ENCODE peak calls at places on chromosomes 7 and 10, in four cellular contexts. I is AG04450, D is hippocampal formation, W is ovary. J is an unnamed sample.

GRCh38 chr10:131653140-131653539 is 247.7 kb upstream of the PPP2R2D start:
- DNase-seq in I (no peak), W (no peak), D (no peak), J (no peak)

GRCh38 chr10:49397036-49397999 is 1.4 kb upstream of the DRGX start:
- DNase-seq in D (no peak), I (no peak), W (no peak), J (no peak)

GRCh38 chr10:88803641-88804040 is 1.1 kb downstream of the LIPM start:
- DNase-seq in I (no peak), W (no peak), D (no peak), J (no peak)

GRCh38 chr10:80273523-80274170 is 15.8 kb downstream of the MAT1A start:
- DNase-seq in D (no peak), W (no peak), I (no peak), J (no peak)

GRCh38 chr7:120064565-120064964 is 208.4 kb upstream of the KCND2 start:
- DNase-seq in D (peak), W (no peak), I (peak), J (no peak)

GRCh38 chr7:149097088-149097487 is 6.6 kb upstream of the ZNF786 start:
- DNase-seq in W (no peak), I (no peak), D (no peak), J (no peak)

GRCh38 chr7:155729847-155730246 is 82.4 kb downstream of the SHH start:
- DNase-seq in I (no peak), D (no peak), W (no peak), J (no peak)

GRCh38 chr10:79178614-79179403 is 110.0 kb downstream of the ZMIZ1 start:
- DNase-seq in W (peak), I (peak), D (no peak), J (peak)

GRCh38 chr7:1914321-1914720 is 244.2 kb downstream of the ELFN1 start:
- DNase-seq in I (no peak), W (peak), D (no peak), J (peak)

J was measured in right cardiac atrium.